ENCODE peak calls at places on chromosomes 6 and 20, in four cellular contexts. One of them, this sample, is unnamed.

GRCh38 chr6:291148-291696 is 1.1 kb upstream of the DUSP22 start:
- DNase-seq in kidney: no peak
- DNase-seq in HCT116: no peak
- DNase-seq in heart left ventricle: no peak
- DNase-seq in this sample: peak

GRCh38 chr20:32450484-32451061 is 92.4 kb downstream of the ASXL1 start:
- DNase-seq in kidney: peak
- DNase-seq in HCT116: no peak
- DNase-seq in heart left ventricle: no peak
- DNase-seq in this sample: no peak

GRCh38 chr6:3610896-3611295 is 140.6 kb downstream of the PXDC1 start:
- DNase-seq in kidney: no peak
- DNase-seq in HCT116: no peak
- DNase-seq in heart left ventricle: no peak
- DNase-seq in this sample: no peak

GRCh38 chr6:81308577-81309279 is 443.8 kb downstream of the TENT5A start:
- DNase-seq in kidney: no peak
- DNase-seq in HCT116: no peak
- DNase-seq in heart left ventricle: no peak
- DNase-seq in this sample: no peak

GRCh38 chr6:55578537-55579363 is at the start of gene HMGCLL1:
- DNase-seq in kidney: peak
- DNase-seq in HCT116: no peak
- DNase-seq in heart left ventricle: peak
- DNase-seq in this sample: peak

GRCh38 chr6:70413829-70414494 is 654 bp downstream of the FAM135A start:
- DNase-seq in kidney: no peak
- DNase-seq in HCT116: no peak
- DNase-seq in heart left ventricle: no peak
- DNase-seq in this sample: peak

GRCh38 chr6:148776321-148776966 is 29.6 kb downstream of the UST start:
- DNase-seq in kidney: no peak
- DNase-seq in HCT116: no peak
- DNase-seq in heart left ventricle: no peak
- DNase-seq in this sample: peak

GRCh38 chr6:33040157-33040556 is 30.8 kb upstream of the HLA-DOA start:
- DNase-seq in kidney: no peak
- DNase-seq in HCT116: no peak
- DNase-seq in heart left ventricle: no peak
- DNase-seq in this sample: no peak

GRCh38 chr6:112470396-112470795 is 123.3 kb downstream of the RFPL4B start:
- DNase-seq in kidney: no peak
- DNase-seq in HCT116: no peak
- DNase-seq in heart left ventricle: no peak
- DNase-seq in this sample: no peak

GRCh38 chr6:167317172-167317571 is 7.7 kb upstream of the TTLL2 start:
- DNase-seq in kidney: no peak
- DNase-seq in HCT116: no peak
- DNase-seq in heart left ventricle: no peak
- DNase-seq in this sample: no peak

GRCh38 chr20:52207020-52207810 is 15.6 kb upstream of the ZFP64 start:
- DNase-seq in kidney: no peak
- DNase-seq in HCT116: no peak
- DNase-seq in heart left ventricle: no peak
- DNase-seq in this sample: no peak

GRCh38 chr6:137832110-137832509 is 34.9 kb upstream of the TNFAIP3 start:
- DNase-seq in kidney: no peak
- DNase-seq in HCT116: peak
- DNase-seq in heart left ventricle: no peak
- DNase-seq in this sample: peak

GRCh38 chr6:7108964-7109836 is 1.4 kb downstream of the RREB1 start:
- DNase-seq in kidney: peak
- DNase-seq in HCT116: no peak
- DNase-seq in heart left ventricle: peak
- DNase-seq in this sample: peak

GRCh38 chr6:111190637-111191036 is 103.3 kb downstream of the SLC16A10 start:
- DNase-seq in kidney: no peak
- DNase-seq in HCT116: no peak
- DNase-seq in heart left ventricle: no peak
- DNase-seq in this sample: no peak

GRCh38 chr6:129835691-129836090 is 25.4 kb downstream of the TMEM244 start:
- DNase-seq in kidney: no peak
- DNase-seq in HCT116: no peak
- DNase-seq in heart left ventricle: no peak
- DNase-seq in this sample: no peak

GRCh38 chr20:64030371-64031134 is 5.4 kb upstream of the C20orf204 start:
- DNase-seq in kidney: no peak
- DNase-seq in HCT116: no peak
- DNase-seq in heart left ventricle: no peak
- DNase-seq in this sample: no peak

GRCh38 chr6:75602897-75603395 is 1.3 kb downstream of the SENP6 start:
- DNase-seq in kidney: no peak
- DNase-seq in HCT116: no peak
- DNase-seq in heart left ventricle: no peak
- DNase-seq in this sample: no peak

GRCh38 chr6:56899311-56899710 is 55.6 kb upstream of the BEND6 start:
- DNase-seq in kidney: no peak
- DNase-seq in HCT116: no peak
- DNase-seq in heart left ventricle: no peak
- DNase-seq in this sample: no peak

GRCh38 chr6:55545791-55546190 is 33.2 kb downstream of the HMGCLL1 start:
- DNase-seq in kidney: no peak
- DNase-seq in HCT116: no peak
- DNase-seq in heart left ventricle: no peak
- DNase-seq in this sample: no peak

GRCh38 chr20:36574278-36575065 is 1.1 kb downstream of the TGIF2 start:
- DNase-seq in kidney: peak
- DNase-seq in HCT116: no peak
- DNase-seq in heart left ventricle: peak
- DNase-seq in this sample: peak

GRCh38 chr6:11744753-11745152 is 33.9 kb downstream of the ADTRP start:
- DNase-seq in kidney: no peak
- DNase-seq in HCT116: no peak
- DNase-seq in heart left ventricle: peak
- DNase-seq in this sample: no peak

GRCh38 chr20:49052334-49052733 is 6.2 kb downstream of the CSE1L start:
- DNase-seq in kidney: no peak
- DNase-seq in HCT116: no peak
- DNase-seq in heart left ventricle: no peak
- DNase-seq in this sample: no peak

GRCh38 chr6:30341728-30342127 is 3.2 kb upstream of the RPP21 start:
- DNase-seq in kidney: no peak
- DNase-seq in HCT116: no peak
- DNase-seq in heart left ventricle: no peak
- DNase-seq in this sample: no peak

GRCh38 chr6:139482184-139482751 is 107.8 kb upstream of the CITED2 start:
- DNase-seq in kidney: no peak
- DNase-seq in HCT116: no peak
- DNase-seq in heart left ventricle: no peak
- DNase-seq in this sample: no peak
- H3K27ac ChIP-seq in kidney: no peak
- H3K27ac ChIP-seq in HCT116: no peak
- H3K27ac ChIP-seq in heart left ventricle: no peak
- H3K27ac ChIP-seq in this sample: no peak

DNA sequence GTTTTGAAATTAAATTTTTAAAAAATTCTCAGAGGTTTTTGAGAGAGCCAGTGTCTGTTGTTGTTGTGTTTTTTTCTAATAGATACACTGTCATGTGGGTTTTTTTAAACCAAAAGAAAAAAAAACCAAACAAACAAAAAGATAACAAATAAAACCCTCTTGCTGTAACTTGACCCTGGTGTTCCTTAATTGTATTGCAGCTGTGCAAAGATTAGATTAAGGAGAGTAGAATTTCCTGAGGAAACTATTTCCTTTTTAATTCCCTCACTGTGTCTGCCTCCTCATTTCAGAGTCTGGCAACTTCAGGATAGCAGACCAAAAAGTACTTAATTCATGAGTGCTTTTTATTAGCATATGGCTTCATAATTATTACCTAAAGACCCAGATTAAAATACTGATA is 281.9 kb downstream of the EPM2A start:
- DNase-seq in kidney: no peak
- DNase-seq in HCT116: peak
- DNase-seq in heart left ventricle: no peak
- DNase-seq in this sample: peak
- TF ChIP-seq CTCF in kidney: no peak
- TF ChIP-seq CTCF in HCT116: no peak
- TF ChIP-seq CTCF in heart left ventricle: no peak
- TF ChIP-seq CTCF in this sample: peak

GRCh38 chr6:17845598-17845997 is 138.9 kb upstream of the NUP153 start:
- DNase-seq in kidney: no peak
- DNase-seq in HCT116: no peak
- DNase-seq in heart left ventricle: no peak
- DNase-seq in this sample: no peak

GRCh38 chr6:17846762-17847161 is 140.0 kb upstream of the NUP153 start:
- DNase-seq in kidney: no peak
- DNase-seq in HCT116: no peak
- DNase-seq in heart left ventricle: no peak
- DNase-seq in this sample: no peak

GRCh38 chr6:17850281-17850680 is 137.2 kb downstream of the KIF13A start:
- DNase-seq in kidney: no peak
- DNase-seq in HCT116: no peak
- DNase-seq in heart left ventricle: no peak
- DNase-seq in this sample: no peak

GRCh38 chr6:17851001-17851719 is 136.3 kb downstream of the KIF13A start:
- DNase-seq in kidney: no peak
- DNase-seq in HCT116: no peak
- DNase-seq in heart left ventricle: no peak
- DNase-seq in this sample: no peak

DNA sequence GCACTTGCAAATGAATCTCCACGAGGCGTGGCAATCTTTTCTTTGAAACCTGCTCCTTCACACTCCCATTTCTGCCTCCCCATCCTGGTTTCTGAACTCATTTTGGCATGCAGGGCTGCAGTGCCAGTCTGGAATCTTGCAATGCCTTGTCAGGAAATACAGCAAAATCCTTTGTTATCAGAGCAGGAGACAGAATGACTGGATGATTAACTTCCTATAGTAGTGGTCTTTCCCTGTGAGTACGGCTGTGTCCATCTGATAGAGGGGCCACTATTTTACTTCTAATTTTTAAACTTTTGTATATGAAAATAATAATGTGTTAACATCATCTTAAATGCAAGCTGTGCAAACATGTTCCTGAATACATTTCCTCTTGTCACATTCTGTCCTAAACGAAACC is 140.2 kb downstream of the KIF13A start:
- DNase-seq in kidney: no peak
- DNase-seq in HCT116: no peak
- DNase-seq in heart left ventricle: no peak
- DNase-seq in this sample: no peak
- H3K27ac ChIP-seq in kidney: no peak
- H3K27ac ChIP-seq in HCT116: no peak
- H3K27ac ChIP-seq in heart left ventricle: no peak
- H3K27ac ChIP-seq in this sample: no peak

GRCh38 chr6:31729979-31730630 is 1.0 kb upstream of the DDAH2 start:
- DNase-seq in kidney: peak
- DNase-seq in HCT116: peak
- DNase-seq in heart left ventricle: peak
- DNase-seq in this sample: peak
- TF ChIP-seq CTCF in kidney: no peak
- TF ChIP-seq CTCF in HCT116: no peak
- TF ChIP-seq CTCF in heart left ventricle: no peak
- TF ChIP-seq CTCF in this sample: no peak

GRCh38 chr6:107778242-107778641 is 45.9 kb downstream of the SCML4 start:
- DNase-seq in kidney: no peak
- DNase-seq in HCT116: no peak
- DNase-seq in heart left ventricle: no peak
- DNase-seq in this sample: no peak

DNA sequence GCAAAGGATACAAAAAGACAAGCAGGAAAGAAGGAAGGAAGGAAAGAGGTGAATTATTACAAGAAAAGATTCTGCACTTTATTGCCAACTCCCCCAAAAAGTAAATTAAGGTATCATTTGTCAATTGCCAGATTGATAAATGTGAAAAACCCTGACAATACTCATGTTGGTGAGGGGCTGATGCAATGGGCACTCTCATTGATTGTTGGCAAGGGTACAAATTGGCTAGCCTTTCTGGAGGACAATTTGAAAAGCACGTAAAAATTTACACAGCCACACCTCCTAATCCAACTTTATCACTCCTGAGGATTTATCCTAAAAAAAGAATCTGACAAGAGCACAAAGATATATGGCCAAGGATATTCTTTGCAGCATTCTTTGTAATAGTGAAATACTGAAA is 47.7 kb downstream of the SCML4 start:
- DNase-seq in kidney: no peak
- DNase-seq in HCT116: no peak
- DNase-seq in heart left ventricle: no peak
- DNase-seq in this sample: no peak
- H3K27ac ChIP-seq in kidney: no peak
- H3K27ac ChIP-seq in HCT116: no peak
- H3K27ac ChIP-seq in heart left ventricle: no peak
- H3K27ac ChIP-seq in this sample: no peak

GRCh38 chr6:44622555-44622954 is 235.0 kb downstream of the CDC5L start:
- DNase-seq in kidney: no peak
- DNase-seq in HCT116: no peak
- DNase-seq in heart left ventricle: no peak
- DNase-seq in this sample: no peak

GRCh38 chr6:44626608-44627007 is 239.1 kb downstream of the CDC5L start:
- DNase-seq in kidney: no peak
- DNase-seq in HCT116: no peak
- DNase-seq in heart left ventricle: no peak
- DNase-seq in this sample: no peak

GRCh38 chr6:44625996-44626395 is 238.5 kb downstream of the CDC5L start:
- DNase-seq in kidney: no peak
- DNase-seq in HCT116: no peak
- DNase-seq in heart left ventricle: no peak
- DNase-seq in this sample: no peak

GRCh38 chr6:44621846-44622245 is 234.3 kb downstream of the CDC5L start:
- DNase-seq in kidney: no peak
- DNase-seq in HCT116: no peak
- DNase-seq in heart left ventricle: no peak
- DNase-seq in this sample: no peak

DNA sequence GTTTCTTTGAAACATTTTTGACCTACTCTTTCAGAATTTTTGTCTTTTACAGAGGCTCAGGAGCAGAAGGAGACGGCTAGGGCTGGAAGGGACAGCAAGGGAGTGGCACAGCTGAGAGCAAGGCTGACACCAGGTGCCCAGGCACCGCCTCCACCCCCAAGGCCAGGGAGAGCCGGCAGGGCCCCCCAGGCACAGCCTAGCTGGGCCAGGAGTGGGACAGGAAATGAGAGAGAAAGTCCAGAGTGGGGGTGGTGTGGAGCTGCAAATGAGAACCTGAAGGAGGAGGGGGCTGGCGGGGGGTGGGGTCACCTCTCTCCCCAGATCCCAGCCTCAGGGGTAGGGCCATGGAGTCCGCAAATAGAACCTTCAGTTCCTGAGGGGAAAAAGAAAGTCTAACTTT is 236.7 kb downstream of the CDC5L start:
- DNase-seq in kidney: no peak
- DNase-seq in HCT116: no peak
- DNase-seq in heart left ventricle: no peak
- DNase-seq in this sample: no peak
- TF ChIP-seq CTCF in kidney: no peak
- TF ChIP-seq CTCF in HCT116: no peak
- TF ChIP-seq CTCF in heart left ventricle: no peak
- TF ChIP-seq CTCF in this sample: no peak